ENCODE peak calls at places on chromosomes 16 and 17, in four cellular contexts. P is A549; K is CD8-positive, alpha-beta T cell; C is MM.1S. D is an unnamed sample.
A peak's percentile ranks its signal among the peaks of the same experiment; 100 is the strongest.

GRCh38 chr17:8117980-8118768 is at the start of gene ALOXE3:
- DNase-seq in P (peak; percentile 86), K (no peak), C (no peak), D (peak; percentile 91)

GRCh38 chr17:31811021-31811565 is 48.0 kb downstream of the COPRS start:
- DNase-seq in P (no peak), K (no peak), C (no peak), D (no peak)

GRCh38 chr17:16101440-16101839 is 101.8 kb downstream of the TTC19 start:
- DNase-seq in P (no peak), K (no peak), C (peak; percentile 12), D (no peak)

GRCh38 chr17:34255381-34255732 is 272 bp downstream of the CCL2 start:
- DNase-seq in P (no peak), K (no peak), C (no peak), D (no peak)

GRCh38 chr16:84096447-84097005 is 20.2 kb downstream of the MBTPS1 start:
- DNase-seq in P (no peak), K (no peak), C (no peak), D (no peak)

GRCh38 chr16:67647681-67648080 is 2.7 kb downstream of the CARMIL2 start:
- DNase-seq in P (no peak), K (no peak), C (no peak), D (no peak)

GRCh38 chr17:76775021-76775420 is 37.1 kb downstream of the MFSD11 start:
- DNase-seq in P (no peak), K (no peak), C (no peak), D (no peak)

GRCh38 chr17:30433514-30433913 is 43.7 kb upstream of the GOSR1 start:
- DNase-seq in P (peak; percentile 20), K (no peak), C (no peak), D (peak; percentile 65)

GRCh38 chr17:62627904-62628603 is 584 bp downstream of the MRC2 start:
- DNase-seq in P (peak; percentile 55), K (peak; percentile 9), C (no peak), D (no peak)

GRCh38 chr16:88456356-88457292 is 3.5 kb downstream of the ZFPM1 start:
- DNase-seq in P (no peak), K (no peak), C (no peak), D (no peak)

DNA sequence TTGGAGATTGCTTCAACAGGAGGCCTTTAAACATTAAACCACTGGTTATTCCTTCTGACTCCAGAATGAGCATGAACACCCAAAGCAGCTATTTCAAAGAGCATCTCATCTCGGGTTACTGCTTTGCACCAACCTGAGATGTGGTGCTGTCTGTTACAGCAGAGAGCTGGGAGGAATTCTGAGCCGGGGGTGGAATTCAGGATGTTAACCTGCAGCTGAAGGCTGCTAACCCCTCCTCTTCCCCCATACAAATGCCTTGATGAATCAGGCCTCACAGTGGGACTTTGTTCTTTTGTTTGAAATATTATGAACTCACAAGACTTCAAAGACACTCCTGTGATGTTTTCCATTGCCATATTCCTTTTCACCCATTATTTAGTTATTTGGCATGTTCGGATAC is 113.1 kb downstream of the SHISA9 start:
- DNase-seq in P (no peak), K (no peak), C (no peak), D (no peak)
- H3K27ac ChIP-seq in P (no peak overlapping the region), K (no peak overlapping the region), C (no peak overlapping the region), D (no peak overlapping the region)

GRCh38 chr16:5449901-5450300 is 352.3 kb upstream of the EEF2KMT start:
- DNase-seq in P (no peak), K (no peak), C (no peak), D (no peak)
- H3K27ac ChIP-seq in P (no peak overlapping the region), K (no peak overlapping the region), C (no peak overlapping the region), D (no peak overlapping the region)

GRCh38 chr16:2161911-2162310 is 6.3 kb downstream of the TRAF7 start:
- DNase-seq in P (no peak), K (no peak), C (no peak), D (no peak)

GRCh38 chr16:2165861-2166260 is 10.3 kb downstream of the TRAF7 start:
- DNase-seq in P (no peak), K (no peak), C (no peak), D (no peak)

GRCh38 chr16:2160915-2161551 is 5.5 kb downstream of the TRAF7 start:
- DNase-seq in P (no peak), K (no peak), C (no peak), D (no peak)

GRCh38 chr16:2163211-2163881 is 7.8 kb downstream of the TRAF7 start:
- DNase-seq in P (no peak), K (no peak), C (no peak), D (peak; percentile 63)

DNA sequence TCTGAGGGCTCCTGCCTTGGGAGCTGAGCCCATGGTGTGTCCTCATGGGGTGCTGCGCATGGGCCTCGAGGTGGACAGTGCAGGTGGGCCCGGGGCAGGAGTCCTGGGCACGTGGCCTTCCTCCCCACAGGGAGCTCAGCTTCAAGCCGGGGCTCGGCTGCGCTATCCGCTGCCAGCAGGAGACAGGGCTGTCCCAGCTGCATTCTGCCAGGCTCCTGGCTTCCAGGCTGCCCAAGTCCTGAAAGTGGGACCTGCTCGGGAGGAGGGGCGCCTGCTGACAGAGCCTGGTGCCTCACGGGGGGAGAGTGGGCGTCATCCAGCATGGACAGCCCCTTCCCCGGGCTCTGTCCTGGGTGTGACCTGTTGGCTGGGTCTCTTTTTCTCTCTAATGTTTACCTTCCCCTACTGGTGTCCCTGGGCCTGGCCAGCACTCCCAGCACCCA is 7.1 kb downstream of the TRAF7 start:
- DNase-seq in P (no peak), K (no peak), C (no peak), D (no peak)
- H3K27ac ChIP-seq in P (no peak overlapping the region), K (no peak overlapping the region), C (no peak overlapping the region), D (peak overlapping the region; percentile 82)

DNA sequence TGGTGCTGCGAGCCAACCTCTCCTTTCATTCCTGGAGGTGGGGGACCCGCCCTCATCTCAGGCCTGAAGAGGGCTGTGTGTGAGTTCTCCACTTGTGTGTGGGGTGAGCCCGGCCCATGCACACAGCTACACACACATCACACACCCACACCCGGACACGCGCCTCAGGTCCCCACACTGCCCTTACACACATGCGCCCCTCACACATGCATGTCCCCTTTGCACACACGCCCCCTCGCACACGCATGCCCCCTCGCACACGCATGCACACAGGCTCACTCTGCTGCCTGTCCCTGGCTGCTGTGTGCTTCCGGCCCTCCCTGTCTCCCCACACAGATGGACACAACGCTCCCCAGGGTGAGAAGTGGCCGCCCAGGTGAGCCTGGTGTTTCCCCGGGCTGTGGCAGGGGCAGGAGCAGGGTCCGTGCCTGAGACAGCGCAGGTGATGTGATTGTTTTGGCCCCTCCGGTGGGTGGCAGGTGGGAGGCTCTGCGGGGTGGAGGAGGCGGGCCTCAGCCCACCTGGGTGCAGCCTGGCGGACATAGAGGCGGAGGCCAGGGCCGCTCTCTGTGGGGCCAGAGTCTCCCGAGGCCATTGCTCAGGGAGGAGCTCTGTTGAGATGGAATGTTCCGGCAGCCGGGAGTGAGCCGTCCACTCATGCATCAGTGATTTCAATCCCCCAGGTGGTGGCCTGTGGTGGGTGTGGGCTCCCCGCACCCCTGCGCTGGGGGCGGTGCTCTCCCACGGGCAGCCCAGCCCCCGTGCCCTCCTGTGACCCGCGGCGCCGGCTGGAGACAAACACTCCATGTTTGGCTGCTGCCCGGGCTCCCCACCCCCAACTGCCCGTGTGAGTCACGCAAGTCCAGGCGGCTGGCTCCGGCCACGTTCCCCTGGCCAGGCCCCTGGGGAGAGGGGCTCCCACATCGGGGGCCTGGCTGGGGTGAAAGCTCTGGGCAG is 29.1 kb downstream of the CACNA1H start:
- DNase-seq in P (peak; percentile 57), K (no peak), C (no peak), D (no peak)
- H3K27ac ChIP-seq in P (peak overlapping the region; percentile 100), K (no peak overlapping the region), C (no peak overlapping the region), D (no peak overlapping the region)

GRCh38 chr16:70478912-70479341 is 24.5 kb downstream of the FCSK start:
- DNase-seq in P (no peak), K (no peak), C (no peak), D (no peak)

GRCh38 chr16:70475054-70475871 is 20.9 kb downstream of the FCSK start:
- DNase-seq in P (no peak), K (no peak), C (no peak), D (no peak)

GRCh38 chr16:70474320-70475053 is 20.1 kb downstream of the FCSK start:
- DNase-seq in P (no peak), K (no peak), C (no peak), D (no peak)

GRCh38 chr16:70478169-70478568 is 23.8 kb downstream of the FCSK start:
- DNase-seq in P (no peak), K (no peak), C (no peak), D (no peak)

DNA sequence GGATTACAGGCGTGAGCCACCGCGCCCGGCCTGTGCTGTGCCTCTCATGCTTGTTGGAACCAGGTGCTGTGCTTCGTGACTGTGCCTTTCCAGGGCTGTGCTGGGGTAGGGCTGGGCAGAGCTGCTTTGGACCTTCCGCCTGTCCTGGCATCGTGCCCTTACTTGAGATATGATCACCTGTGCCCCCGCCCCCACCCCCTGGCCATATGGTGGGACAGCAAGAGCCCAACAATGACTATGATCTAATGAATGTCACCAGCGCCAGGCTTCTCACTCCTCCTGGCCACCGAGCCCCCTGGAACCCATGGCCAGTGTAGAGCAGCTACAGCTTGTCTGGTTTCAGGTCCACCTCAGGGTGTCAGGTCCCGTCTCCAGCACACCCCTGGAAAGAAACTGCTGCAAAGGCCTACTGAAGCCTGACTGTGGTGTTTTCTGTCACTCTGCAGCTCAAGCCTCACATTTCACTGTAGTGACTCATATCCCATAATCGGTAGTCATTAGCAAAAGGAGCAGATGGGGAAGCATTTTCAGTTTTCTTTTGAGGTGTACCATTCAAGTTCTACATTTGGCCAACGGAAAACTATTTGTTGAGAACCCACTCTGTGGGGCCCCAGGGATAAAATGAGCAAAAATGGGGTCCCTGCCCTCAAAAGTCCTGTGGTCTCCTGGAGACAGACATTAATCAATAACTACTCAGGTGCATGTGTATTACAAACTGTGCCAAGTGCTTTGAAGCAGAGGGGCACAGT is 22.1 kb downstream of the FCSK start:
- DNase-seq in P (no peak), K (no peak), C (peak; percentile 31), D (no peak)
- H3K27ac ChIP-seq in P (no peak overlapping the region), K (no peak overlapping the region), C (peak overlapping the region; percentile 60), D (peak overlapping the region; percentile 58)

GRCh38 chr17:46136820-46137219 is 56.4 kb downstream of the KANSL1 start:
- DNase-seq in P (no peak), K (no peak), C (no peak), D (no peak)
- H3K27ac ChIP-seq in P (no peak overlapping the region), K (no peak overlapping the region), C (no peak overlapping the region), D (no peak overlapping the region)